ENCODE peak calls at places on chromosomes 13 and 19, in five cellular contexts. One of them, this sample, is unnamed.

GRCh38 chr13:33401238-33401637 is 115.7 kb upstream of the STARD13 start:
- DNase-seq in SK-N-SH: no peak
- DNase-seq in HepG2: no peak
- DNase-seq in A549: no peak
- DNase-seq in K562: no peak
- DNase-seq in this sample: no peak

GRCh38 chr19:45115809-45116615 is 23.0 kb downstream of the PPP1R37 start:
- DNase-seq in HepG2: no peak
- DNase-seq in K562: no peak
- DNase-seq in SK-N-SH: no peak
- DNase-seq in A549: no peak
- DNase-seq in this sample: no peak

GRCh38 chr19:40921005-40921897 is 39.2 kb upstream of the CYP2A7 start:
- DNase-seq in HepG2: peak
- DNase-seq in SK-N-SH: no peak
- DNase-seq in K562: no peak
- DNase-seq in A549: peak
- DNase-seq in this sample: no peak

GRCh38 chr19:16385296-16385695 is 60.7 kb downstream of the KLF2 start:
- DNase-seq in SK-N-SH: no peak
- DNase-seq in A549: no peak
- DNase-seq in HepG2: no peak
- DNase-seq in K562: no peak
- DNase-seq in this sample: no peak

GRCh38 chr19:35712910-35713845 is 4.6 kb upstream of the KMT2B start:
- DNase-seq in HepG2: no peak
- DNase-seq in A549: no peak
- DNase-seq in SK-N-SH: no peak
- DNase-seq in K562: peak
- DNase-seq in this sample: no peak

GRCh38 chr19:34365463-34366401 is 736 bp downstream of the GPI start:
- DNase-seq in SK-N-SH: peak
- DNase-seq in K562: peak
- DNase-seq in HepG2: no peak
- DNase-seq in A549: peak
- DNase-seq in this sample: peak

GRCh38 chr13:91741925-91742324 is 343.5 kb downstream of the GPC5 start:
- DNase-seq in HepG2: no peak
- DNase-seq in SK-N-SH: no peak
- DNase-seq in A549: no peak
- DNase-seq in K562: no peak
- DNase-seq in this sample: no peak

GRCh38 chr13:105732946-105733529 is 802.4 kb downstream of the EFNB2 start:
- DNase-seq in SK-N-SH: no peak
- DNase-seq in HepG2: no peak
- DNase-seq in A549: no peak
- DNase-seq in K562: no peak
- DNase-seq in this sample: no peak

GRCh38 chr19:43826787-43827754 is at the start of gene ZNF283:
- DNase-seq in HepG2: peak
- DNase-seq in SK-N-SH: peak
- DNase-seq in K562: peak
- DNase-seq in A549: peak
- DNase-seq in this sample: peak

GRCh38 chr19:16338470-16339360 is 14.1 kb downstream of the KLF2 start:
- DNase-seq in SK-N-SH: no peak
- DNase-seq in HepG2: peak
- DNase-seq in A549: peak
- DNase-seq in K562: no peak
- DNase-seq in this sample: peak

GRCh38 chr13:30371649-30372265 is 50.5 kb upstream of the UBE2L5 start:
- DNase-seq in HepG2: peak
- DNase-seq in SK-N-SH: no peak
- DNase-seq in A549: peak
- DNase-seq in K562: no peak
- DNase-seq in this sample: peak

DNA sequence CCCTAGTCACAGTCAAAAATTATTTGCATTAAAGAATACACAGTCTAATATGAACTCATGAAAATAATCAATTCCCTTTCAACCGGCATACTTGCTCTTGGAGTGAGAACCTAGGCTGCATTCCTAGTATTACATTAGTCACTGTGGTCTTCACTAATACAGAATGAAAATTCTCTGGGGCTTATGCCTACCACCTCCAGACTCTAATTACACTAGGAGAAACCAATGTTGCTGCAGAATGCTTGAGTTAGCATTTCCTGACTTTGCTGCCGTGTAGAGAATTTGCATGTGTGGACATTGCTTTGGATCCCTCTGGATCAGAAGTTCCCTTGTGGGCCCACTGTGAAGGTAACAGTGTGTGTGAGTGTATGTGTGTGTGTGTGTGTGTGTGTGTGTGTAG is 87.8 kb downstream of the CCNA1 start:
- DNase-seq in K562: no peak
- DNase-seq in HepG2: no peak
- DNase-seq in A549: no peak
- DNase-seq in SK-N-SH: no peak
- DNase-seq in this sample: no peak
- TF ChIP-seq SMC3 in K562: no peak
- TF ChIP-seq SMC3 in HepG2: no peak
- TF ChIP-seq SMC3 in A549: no peak
- TF ChIP-seq SMC3 in SK-N-SH: no peak
- TF ChIP-seq SMC3 in this sample: no peak

GRCh38 chr13:75326173-75327131 is 155.5 kb downstream of the TBC1D4 start:
- DNase-seq in A549: no peak
- DNase-seq in SK-N-SH: peak
- DNase-seq in K562: peak
- DNase-seq in HepG2: no peak
- DNase-seq in this sample: peak
- TF ChIP-seq SMC3 in A549: no peak
- TF ChIP-seq SMC3 in SK-N-SH: no peak
- TF ChIP-seq SMC3 in K562: no peak
- TF ChIP-seq SMC3 in HepG2: no peak
- TF ChIP-seq SMC3 in this sample: no peak

GRCh38 chr19:5292843-5293606 is 47.6 kb downstream of the PTPRS start:
- DNase-seq in SK-N-SH: peak
- DNase-seq in A549: peak
- DNase-seq in K562: peak
- DNase-seq in HepG2: no peak
- DNase-seq in this sample: peak

GRCh38 chr19:5293607-5294089 is 47.0 kb downstream of the PTPRS start:
- DNase-seq in SK-N-SH: peak
- DNase-seq in A549: no peak
- DNase-seq in K562: no peak
- DNase-seq in HepG2: no peak
- DNase-seq in this sample: peak

GRCh38 chr19:5290336-5291262 is 50.0 kb downstream of the PTPRS start:
- DNase-seq in K562: peak
- DNase-seq in HepG2: no peak
- DNase-seq in SK-N-SH: peak
- DNase-seq in A549: no peak
- DNase-seq in this sample: no peak

GRCh38 chr19:5292453-5292842 is 48.2 kb downstream of the PTPRS start:
- DNase-seq in HepG2: no peak
- DNase-seq in SK-N-SH: peak
- DNase-seq in K562: no peak
- DNase-seq in A549: no peak
- DNase-seq in this sample: peak

GRCh38 chr19:5291588-5292193 is 48.9 kb downstream of the PTPRS start:
- DNase-seq in HepG2: no peak
- DNase-seq in A549: no peak
- DNase-seq in K562: no peak
- DNase-seq in SK-N-SH: peak
- DNase-seq in this sample: no peak
- TF ChIP-seq SMC3 in HepG2: no peak
- TF ChIP-seq SMC3 in A549: no peak
- TF ChIP-seq SMC3 in K562: no peak
- TF ChIP-seq SMC3 in SK-N-SH: no peak
- TF ChIP-seq SMC3 in this sample: no peak

GRCh38 chr13:41597348-41598041 is 140.1 kb downstream of the RGCC start:
- DNase-seq in K562: no peak
- DNase-seq in HepG2: no peak
- DNase-seq in A549: no peak
- DNase-seq in SK-N-SH: no peak
- DNase-seq in this sample: peak

GRCh38 chr13:41605319-41606285 is 148.3 kb downstream of the RGCC start:
- DNase-seq in A549: no peak
- DNase-seq in HepG2: peak
- DNase-seq in K562: no peak
- DNase-seq in SK-N-SH: no peak
- DNase-seq in this sample: no peak

GRCh38 chr13:41599619-41600018 is 142.3 kb downstream of the RGCC start:
- DNase-seq in A549: no peak
- DNase-seq in HepG2: no peak
- DNase-seq in K562: no peak
- DNase-seq in SK-N-SH: no peak
- DNase-seq in this sample: no peak

GRCh38 chr13:41603917-41604316 is 146.6 kb downstream of the RGCC start:
- DNase-seq in SK-N-SH: no peak
- DNase-seq in HepG2: no peak
- DNase-seq in A549: peak
- DNase-seq in K562: peak
- DNase-seq in this sample: peak

GRCh38 chr13:41601718-41602445 is 144.5 kb downstream of the RGCC start:
- DNase-seq in SK-N-SH: no peak
- DNase-seq in K562: no peak
- DNase-seq in A549: no peak
- DNase-seq in HepG2: no peak
- DNase-seq in this sample: no peak
- TF ChIP-seq SMC3 in SK-N-SH: no peak
- TF ChIP-seq SMC3 in K562: no peak
- TF ChIP-seq SMC3 in A549: no peak
- TF ChIP-seq SMC3 in HepG2: no peak
- TF ChIP-seq SMC3 in this sample: no peak

GRCh38 chr13:39895254-39895653 is 239.8 kb downstream of the COG6 start:
- DNase-seq in SK-N-SH: no peak
- DNase-seq in K562: no peak
- DNase-seq in HepG2: no peak
- DNase-seq in A549: no peak
- DNase-seq in this sample: no peak
- TF ChIP-seq SMC3 in SK-N-SH: no peak
- TF ChIP-seq SMC3 in K562: no peak
- TF ChIP-seq SMC3 in HepG2: no peak
- TF ChIP-seq SMC3 in A549: no peak
- TF ChIP-seq SMC3 in this sample: no peak

GRCh38 chr19:31112158-31112557 is 237.1 kb downstream of the TSHZ3 start:
- DNase-seq in HepG2: no peak
- DNase-seq in K562: no peak
- DNase-seq in SK-N-SH: no peak
- DNase-seq in A549: no peak
- DNase-seq in this sample: no peak

GRCh38 chr19:31109626-31110025 is 239.6 kb downstream of the TSHZ3 start:
- DNase-seq in K562: no peak
- DNase-seq in SK-N-SH: peak
- DNase-seq in A549: no peak
- DNase-seq in HepG2: no peak
- DNase-seq in this sample: no peak

GRCh38 chr19:31113250-31113685 is 236.0 kb downstream of the TSHZ3 start:
- DNase-seq in HepG2: no peak
- DNase-seq in A549: peak
- DNase-seq in SK-N-SH: no peak
- DNase-seq in K562: no peak
- DNase-seq in this sample: peak

GRCh38 chr19:31111741-31112140 is 237.5 kb downstream of the TSHZ3 start:
- DNase-seq in K562: no peak
- DNase-seq in SK-N-SH: no peak
- DNase-seq in A549: no peak
- DNase-seq in HepG2: no peak
- DNase-seq in this sample: no peak

GRCh38 chr19:31110331-31110730 is 238.9 kb downstream of the TSHZ3 start:
- DNase-seq in A549: peak
- DNase-seq in HepG2: no peak
- DNase-seq in SK-N-SH: peak
- DNase-seq in K562: no peak
- DNase-seq in this sample: peak
- TF ChIP-seq SMC3 in A549: peak
- TF ChIP-seq SMC3 in HepG2: no peak
- TF ChIP-seq SMC3 in SK-N-SH: peak
- TF ChIP-seq SMC3 in K562: no peak
- TF ChIP-seq SMC3 in this sample: peak

DNA sequence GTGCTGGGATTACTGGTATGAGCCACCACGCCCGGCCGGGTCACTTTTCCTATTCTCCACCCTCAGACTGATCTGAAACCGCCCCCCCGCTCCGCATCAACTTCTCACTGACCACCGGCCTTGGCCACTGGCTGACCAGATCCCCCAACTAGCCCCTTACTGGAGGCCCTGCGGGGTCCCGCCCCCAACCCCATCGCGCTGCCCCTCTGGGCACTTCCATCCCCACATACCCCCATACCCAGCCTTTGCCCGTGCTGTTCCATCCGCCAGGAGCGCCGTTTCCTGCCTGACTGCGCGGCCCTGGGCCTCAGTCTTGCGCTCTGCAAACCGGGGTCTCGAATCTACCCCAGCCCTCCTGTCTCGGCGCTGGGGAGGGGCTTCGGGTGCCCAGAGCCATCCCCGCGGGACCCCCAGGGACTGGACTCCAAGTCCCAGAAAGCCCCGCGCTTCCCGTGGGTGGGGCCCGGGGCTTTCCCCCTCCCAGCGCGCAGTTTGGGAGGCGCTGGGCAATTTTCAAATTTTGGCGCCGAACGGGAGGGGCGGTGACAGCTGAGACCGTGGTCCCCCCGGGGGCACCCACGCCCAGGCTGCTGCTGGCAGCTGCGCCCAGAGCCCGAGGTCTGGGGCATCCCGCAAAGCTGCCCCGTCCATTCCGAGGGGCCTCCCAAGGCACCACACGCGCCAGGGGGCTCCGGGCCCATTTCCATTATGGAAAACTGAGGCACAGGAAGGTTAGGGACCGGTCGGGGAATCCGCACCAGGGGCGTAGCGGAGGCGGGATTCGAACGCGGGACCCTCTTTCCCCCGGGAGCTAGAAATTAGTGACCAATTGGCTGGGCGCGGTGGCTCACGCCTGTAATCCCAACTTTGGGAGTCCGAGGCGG is 5.2 kb upstream of the LMNB2 start:
- DNase-seq in K562: peak
- DNase-seq in SK-N-SH: peak
- DNase-seq in A549: peak
- DNase-seq in HepG2: no peak
- DNase-seq in this sample: peak
- TF ChIP-seq SMC3 in K562: no peak
- TF ChIP-seq SMC3 in SK-N-SH: no peak
- TF ChIP-seq SMC3 in A549: no peak
- TF ChIP-seq SMC3 in HepG2: no peak
- TF ChIP-seq SMC3 in this sample: no peak

DNA sequence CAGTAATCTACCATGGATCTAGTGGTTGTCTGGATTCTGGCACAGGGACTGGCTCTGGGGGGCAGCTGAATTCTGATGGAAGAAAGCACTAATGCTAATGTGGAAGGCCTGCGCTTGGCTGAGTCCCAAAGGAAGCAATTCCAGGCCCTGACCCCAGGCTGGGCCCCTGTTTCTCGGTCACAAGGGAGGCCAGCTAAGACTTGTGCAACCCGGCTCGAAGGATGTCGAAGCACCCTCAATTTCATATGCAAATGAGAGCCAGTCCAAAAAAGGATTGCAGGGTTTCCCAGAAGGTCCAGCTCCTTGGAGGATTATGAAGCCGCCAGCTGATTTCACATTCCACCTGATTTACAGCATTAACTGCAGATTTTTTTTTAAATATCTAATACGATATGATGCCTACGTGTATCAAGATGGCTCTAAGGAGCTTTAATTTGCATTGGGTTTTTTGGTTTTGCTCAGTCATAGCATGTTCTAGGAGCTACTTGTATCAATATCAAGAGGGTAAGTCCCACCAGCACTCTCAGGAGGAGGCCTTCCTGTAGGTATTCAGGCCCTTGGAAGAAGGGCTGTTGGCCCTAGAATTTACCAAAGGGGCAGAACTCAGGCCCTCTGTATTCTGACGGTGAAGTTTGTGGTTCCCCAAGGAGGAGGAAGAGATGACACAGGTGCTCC is 97.3 kb upstream of the IPO5 start:
- DNase-seq in A549: no peak
- DNase-seq in HepG2: no peak
- DNase-seq in K562: no peak
- DNase-seq in SK-N-SH: peak
- DNase-seq in this sample: no peak
- TF ChIP-seq SMC3 in A549: no peak
- TF ChIP-seq SMC3 in HepG2: no peak
- TF ChIP-seq SMC3 in K562: no peak
- TF ChIP-seq SMC3 in SK-N-SH: no peak
- TF ChIP-seq SMC3 in this sample: no peak

This sample was measured in IMR-90.